ENCODE peak calls at places on chromosomes 3 and 15, in ten cellular contexts. One of them, this sample, is unnamed.
A peak's percentile ranks its signal among the peaks of the same experiment; 100 is the strongest.

GRCh38 chr15:82081904-82082810 is 36.3 kb upstream of the MEX3B start:
- DNase-seq in endothelial cell: peak; percentile 28
- DNase-seq in CD8-positive, alpha-beta T cell: no peak
- DNase-seq in Peyer's patch: no peak
- DNase-seq in cardiac fibroblast: peak; percentile 74
- DNase-seq in endothelial cell of umbilical vein: no peak
- DNase-seq in HFFc6: peak; percentile 91
- DNase-seq in NB4: peak; percentile 41
- DNase-seq in astrocyte: peak; percentile 97
- DNase-seq in cardiac muscle cell: peak; percentile 86
- DNase-seq in this sample: peak; percentile 95

GRCh38 chr3:128360243-128360642 is 106.4 kb downstream of the DNAJB8 start:
- DNase-seq in endothelial cell: no peak
- DNase-seq in CD8-positive, alpha-beta T cell: no peak
- DNase-seq in Peyer's patch: no peak
- DNase-seq in cardiac fibroblast: peak; percentile 10
- DNase-seq in endothelial cell of umbilical vein: peak; percentile 28
- DNase-seq in HFFc6: no peak
- DNase-seq in NB4: no peak
- DNase-seq in astrocyte: no peak
- DNase-seq in cardiac muscle cell: no peak
- DNase-seq in this sample: no peak

GRCh38 chr15:50235794-50236193 is 29.7 kb downstream of the HDC start:
- DNase-seq in endothelial cell: no peak
- DNase-seq in CD8-positive, alpha-beta T cell: no peak
- DNase-seq in Peyer's patch: no peak
- DNase-seq in cardiac fibroblast: peak; percentile 43
- DNase-seq in endothelial cell of umbilical vein: no peak
- DNase-seq in HFFc6: peak; percentile 32
- DNase-seq in NB4: no peak
- DNase-seq in astrocyte: no peak
- DNase-seq in cardiac muscle cell: peak; percentile 54
- DNase-seq in this sample: no peak

GRCh38 chr3:156307704-156308103 is 187.3 kb downstream of the KCNAB1 start:
- DNase-seq in endothelial cell: no peak
- DNase-seq in CD8-positive, alpha-beta T cell: no peak
- DNase-seq in Peyer's patch: no peak
- DNase-seq in cardiac fibroblast: peak; percentile 89
- DNase-seq in endothelial cell of umbilical vein: peak; percentile 89
- DNase-seq in HFFc6: peak; percentile 28
- DNase-seq in NB4: no peak
- DNase-seq in astrocyte: peak; percentile 84
- DNase-seq in cardiac muscle cell: peak; percentile 88
- DNase-seq in this sample: peak; percentile 68

GRCh38 chr3:5192568-5193319 is 5.2 kb downstream of the EDEM1 start:
- DNase-seq in endothelial cell: no peak
- DNase-seq in CD8-positive, alpha-beta T cell: no peak
- DNase-seq in Peyer's patch: no peak
- DNase-seq in cardiac fibroblast: no peak
- DNase-seq in endothelial cell of umbilical vein: no peak
- DNase-seq in HFFc6: no peak
- DNase-seq in NB4: peak; percentile 42
- DNase-seq in astrocyte: no peak
- DNase-seq in cardiac muscle cell: no peak
- DNase-seq in this sample: no peak

GRCh38 chr3:34070831-34071230 is 272.4 kb downstream of the PDCD6IP start:
- DNase-seq in endothelial cell: no peak
- DNase-seq in CD8-positive, alpha-beta T cell: no peak
- DNase-seq in Peyer's patch: no peak
- DNase-seq in cardiac fibroblast: no peak
- DNase-seq in endothelial cell of umbilical vein: no peak
- DNase-seq in HFFc6: no peak
- DNase-seq in NB4: no peak
- DNase-seq in astrocyte: no peak
- DNase-seq in cardiac muscle cell: no peak
- DNase-seq in this sample: no peak

GRCh38 chr3:45566951-45567411 is 27.6 kb upstream of the LIMD1 start:
- DNase-seq in endothelial cell: no peak
- DNase-seq in CD8-positive, alpha-beta T cell: no peak
- DNase-seq in Peyer's patch: peak; percentile 38
- DNase-seq in cardiac fibroblast: no peak
- DNase-seq in endothelial cell of umbilical vein: no peak
- DNase-seq in HFFc6: no peak
- DNase-seq in NB4: no peak
- DNase-seq in astrocyte: no peak
- DNase-seq in cardiac muscle cell: no peak
- DNase-seq in this sample: no peak

GRCh38 chr3:86995537-86995936 is 4.6 kb upstream of the VGLL3 start:
- DNase-seq in endothelial cell: no peak
- DNase-seq in CD8-positive, alpha-beta T cell: no peak
- DNase-seq in Peyer's patch: no peak
- DNase-seq in cardiac fibroblast: peak; percentile 95
- DNase-seq in endothelial cell of umbilical vein: no peak
- DNase-seq in HFFc6: peak; percentile 83
- DNase-seq in NB4: no peak
- DNase-seq in astrocyte: peak; percentile 92
- DNase-seq in cardiac muscle cell: peak; percentile 91
- DNase-seq in this sample: peak; percentile 94

GRCh38 chr3:66407281-66408218 is 93.3 kb downstream of the LRIG1 start:
- DNase-seq in endothelial cell: peak; percentile 83
- DNase-seq in CD8-positive, alpha-beta T cell: peak; percentile 69
- DNase-seq in Peyer's patch: peak; percentile 86
- DNase-seq in cardiac fibroblast: peak; percentile 63
- DNase-seq in endothelial cell of umbilical vein: peak; percentile 72
- DNase-seq in HFFc6: peak; percentile 15
- DNase-seq in NB4: peak; percentile 46
- DNase-seq in astrocyte: no peak
- DNase-seq in cardiac muscle cell: peak; percentile 63
- DNase-seq in this sample: peak; percentile 40

GRCh38 chr3:100041328-100041749 is 73.0 kb downstream of the FILIP1L start:
- DNase-seq in endothelial cell: no peak
- DNase-seq in CD8-positive, alpha-beta T cell: no peak
- DNase-seq in Peyer's patch: no peak
- DNase-seq in cardiac fibroblast: peak; percentile 97
- DNase-seq in endothelial cell of umbilical vein: peak; percentile 99
- DNase-seq in HFFc6: peak; percentile 86
- DNase-seq in NB4: no peak
- DNase-seq in astrocyte: peak; percentile 90
- DNase-seq in cardiac muscle cell: peak; percentile 94
- DNase-seq in this sample: peak; percentile 90

GRCh38 chr3:169604568-169604967 is 58.9 kb downstream of the MECOM start:
- DNase-seq in endothelial cell: no peak
- DNase-seq in CD8-positive, alpha-beta T cell: no peak
- DNase-seq in Peyer's patch: no peak
- DNase-seq in cardiac fibroblast: peak; percentile 34
- DNase-seq in endothelial cell of umbilical vein: no peak
- DNase-seq in HFFc6: no peak
- DNase-seq in NB4: peak; percentile 5
- DNase-seq in astrocyte: no peak
- DNase-seq in cardiac muscle cell: peak; percentile 37
- DNase-seq in this sample: peak; percentile 4

GRCh38 chr15:73870700-73871408 is 2.5 kb upstream of the TBC1D21 start:
- DNase-seq in endothelial cell: no peak
- DNase-seq in CD8-positive, alpha-beta T cell: no peak
- DNase-seq in Peyer's patch: peak; percentile 71
- DNase-seq in cardiac fibroblast: peak; percentile 44
- DNase-seq in endothelial cell of umbilical vein: peak; percentile 68
- DNase-seq in HFFc6: no peak
- DNase-seq in NB4: no peak
- DNase-seq in astrocyte: peak; percentile 68
- DNase-seq in cardiac muscle cell: peak; percentile 89
- DNase-seq in this sample: no peak

DNA sequence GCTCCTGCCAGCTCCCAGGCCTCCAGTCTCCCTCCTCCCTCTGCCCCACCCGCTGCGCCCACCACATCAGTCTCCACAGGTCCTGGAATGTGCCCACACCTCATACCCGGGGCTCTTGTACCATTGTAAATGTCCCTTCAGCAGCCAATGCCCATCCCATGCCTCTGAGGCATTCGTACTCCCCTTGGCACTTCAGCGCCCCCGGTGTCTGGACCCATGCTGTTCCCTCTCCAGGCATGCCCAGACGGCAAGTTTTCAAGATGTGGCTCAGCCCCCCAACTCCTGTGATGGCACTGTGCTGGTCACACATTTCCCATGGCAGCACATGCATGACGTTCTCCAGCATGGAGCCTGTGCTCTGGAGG is 13.3 kb downstream of the PLXND1 start:
- DNase-seq in endothelial cell: no peak
- DNase-seq in CD8-positive, alpha-beta T cell: no peak
- DNase-seq in Peyer's patch: no peak
- DNase-seq in cardiac fibroblast: no peak
- DNase-seq in endothelial cell of umbilical vein: no peak
- DNase-seq in HFFc6: no peak
- DNase-seq in NB4: no peak
- DNase-seq in astrocyte: no peak
- DNase-seq in cardiac muscle cell: no peak
- DNase-seq in this sample: no peak
- TF ChIP-seq CTCF in endothelial cell: no peak
- TF ChIP-seq CTCF in CD8-positive, alpha-beta T cell: no peak
- TF ChIP-seq CTCF in Peyer's patch: no peak
- TF ChIP-seq CTCF in cardiac fibroblast: peak; percentile 2
- TF ChIP-seq CTCF in endothelial cell of umbilical vein: peak; percentile 26
- TF ChIP-seq CTCF in HFFc6: no peak
- TF ChIP-seq CTCF in NB4: peak; percentile 22
- TF ChIP-seq CTCF in astrocyte: no peak
- TF ChIP-seq CTCF in cardiac muscle cell: no peak
- TF ChIP-seq CTCF in this sample: peak; percentile 23

DNA sequence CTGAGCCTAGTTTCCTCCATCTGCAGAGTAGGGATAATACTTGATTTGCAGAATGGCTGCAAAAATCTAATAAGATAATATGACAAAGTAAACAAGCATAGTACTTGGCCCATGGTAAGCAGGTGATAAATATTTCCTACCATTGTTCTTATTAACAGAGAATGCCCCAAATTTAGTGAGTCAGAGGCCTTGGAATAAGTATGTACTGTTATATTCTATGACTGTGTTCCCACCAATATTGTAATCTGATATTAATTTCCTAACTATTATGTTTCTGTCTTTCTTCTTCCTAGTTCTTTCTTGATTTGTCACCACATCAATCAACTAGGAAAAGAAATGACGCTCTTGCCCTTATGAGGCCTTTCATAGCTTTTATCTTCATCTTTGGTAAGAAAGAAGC is 178.4 kb upstream of the SLC2A2 start:
- DNase-seq in endothelial cell: no peak
- DNase-seq in CD8-positive, alpha-beta T cell: no peak
- DNase-seq in Peyer's patch: no peak
- DNase-seq in cardiac fibroblast: peak; percentile 68
- DNase-seq in endothelial cell of umbilical vein: peak; percentile 95
- DNase-seq in HFFc6: no peak
- DNase-seq in NB4: no peak
- DNase-seq in astrocyte: no peak
- DNase-seq in cardiac muscle cell: no peak
- DNase-seq in this sample: no peak
- TF ChIP-seq CTCF in endothelial cell: no peak
- TF ChIP-seq CTCF in CD8-positive, alpha-beta T cell: no peak
- TF ChIP-seq CTCF in Peyer's patch: no peak
- TF ChIP-seq CTCF in cardiac fibroblast: no peak
- TF ChIP-seq CTCF in endothelial cell of umbilical vein: no peak
- TF ChIP-seq CTCF in HFFc6: no peak
- TF ChIP-seq CTCF in NB4: no peak
- TF ChIP-seq CTCF in astrocyte: no peak
- TF ChIP-seq CTCF in cardiac muscle cell: no peak
- TF ChIP-seq CTCF in this sample: no peak

DNA sequence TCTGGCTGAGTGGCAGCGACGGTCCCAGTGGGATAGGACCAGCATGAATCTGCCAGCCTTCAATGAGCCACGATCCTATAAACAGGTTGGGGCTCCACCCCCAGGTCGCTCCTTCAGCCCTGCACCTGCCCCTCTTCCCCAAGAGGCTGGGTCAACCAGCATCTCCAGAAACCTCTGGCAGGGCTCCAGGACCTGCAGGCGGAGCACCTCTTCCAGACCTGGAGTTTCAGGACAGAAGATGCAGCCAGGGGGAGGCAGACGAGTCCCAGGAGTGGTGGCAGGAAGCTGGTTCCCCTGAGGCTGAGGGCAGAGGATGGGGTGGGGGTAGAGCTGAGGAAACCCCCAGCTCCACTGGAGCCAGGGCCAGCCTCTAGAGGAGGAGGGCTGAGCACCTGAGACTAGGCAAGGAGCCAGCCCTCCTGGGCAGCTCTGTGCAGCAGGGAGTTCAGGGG is at the start of gene PLA2G4D:
- DNase-seq in endothelial cell: no peak
- DNase-seq in CD8-positive, alpha-beta T cell: no peak
- DNase-seq in Peyer's patch: no peak
- DNase-seq in cardiac fibroblast: no peak
- DNase-seq in endothelial cell of umbilical vein: no peak
- DNase-seq in HFFc6: no peak
- DNase-seq in NB4: no peak
- DNase-seq in astrocyte: no peak
- DNase-seq in cardiac muscle cell: no peak
- DNase-seq in this sample: no peak
- TF ChIP-seq CTCF in endothelial cell: no peak
- TF ChIP-seq CTCF in CD8-positive, alpha-beta T cell: no peak
- TF ChIP-seq CTCF in Peyer's patch: no peak
- TF ChIP-seq CTCF in cardiac fibroblast: no peak
- TF ChIP-seq CTCF in endothelial cell of umbilical vein: no peak
- TF ChIP-seq CTCF in HFFc6: no peak
- TF ChIP-seq CTCF in NB4: no peak
- TF ChIP-seq CTCF in astrocyte: no peak
- TF ChIP-seq CTCF in cardiac muscle cell: no peak
- TF ChIP-seq CTCF in this sample: no peak

GRCh38 chr15:39936681-39937080 is 2.8 kb downstream of the EIF2AK4 start:
- DNase-seq in endothelial cell: no peak
- DNase-seq in CD8-positive, alpha-beta T cell: no peak
- DNase-seq in Peyer's patch: no peak
- DNase-seq in cardiac fibroblast: no peak
- DNase-seq in endothelial cell of umbilical vein: no peak
- DNase-seq in HFFc6: no peak
- DNase-seq in NB4: no peak
- DNase-seq in astrocyte: no peak
- DNase-seq in cardiac muscle cell: no peak
- DNase-seq in this sample: no peak

GRCh38 chr15:39934415-39935044 is 615 bp downstream of the EIF2AK4 start:
- DNase-seq in endothelial cell: peak; percentile 5
- DNase-seq in CD8-positive, alpha-beta T cell: no peak
- DNase-seq in Peyer's patch: no peak
- DNase-seq in cardiac fibroblast: peak; percentile 44
- DNase-seq in endothelial cell of umbilical vein: peak; percentile 47
- DNase-seq in HFFc6: no peak
- DNase-seq in NB4: peak; percentile 39
- DNase-seq in astrocyte: peak; percentile 23
- DNase-seq in cardiac muscle cell: no peak
- DNase-seq in this sample: peak; percentile 34

GRCh38 chr15:39935241-39935640 is 1.3 kb downstream of the EIF2AK4 start:
- DNase-seq in endothelial cell: no peak
- DNase-seq in CD8-positive, alpha-beta T cell: no peak
- DNase-seq in Peyer's patch: no peak
- DNase-seq in cardiac fibroblast: no peak
- DNase-seq in endothelial cell of umbilical vein: no peak
- DNase-seq in HFFc6: no peak
- DNase-seq in NB4: no peak
- DNase-seq in astrocyte: no peak
- DNase-seq in cardiac muscle cell: no peak
- DNase-seq in this sample: no peak

GRCh38 chr15:39936187-39936586 is 2.3 kb downstream of the EIF2AK4 start:
- DNase-seq in endothelial cell: no peak
- DNase-seq in CD8-positive, alpha-beta T cell: no peak
- DNase-seq in Peyer's patch: no peak
- DNase-seq in cardiac fibroblast: peak; percentile 69
- DNase-seq in endothelial cell of umbilical vein: peak; percentile 23
- DNase-seq in HFFc6: peak; percentile 61
- DNase-seq in NB4: no peak
- DNase-seq in astrocyte: peak; percentile 88
- DNase-seq in cardiac muscle cell: no peak
- DNase-seq in this sample: peak; percentile 55

GRCh38 chr15:39931615-39932014 is 2.3 kb upstream of the EIF2AK4 start:
- DNase-seq in endothelial cell: no peak
- DNase-seq in CD8-positive, alpha-beta T cell: no peak
- DNase-seq in Peyer's patch: no peak
- DNase-seq in cardiac fibroblast: peak; percentile 31
- DNase-seq in endothelial cell of umbilical vein: no peak
- DNase-seq in HFFc6: no peak
- DNase-seq in NB4: no peak
- DNase-seq in astrocyte: no peak
- DNase-seq in cardiac muscle cell: peak; percentile 46
- DNase-seq in this sample: no peak
- TF ChIP-seq CTCF in endothelial cell: no peak
- TF ChIP-seq CTCF in CD8-positive, alpha-beta T cell: no peak
- TF ChIP-seq CTCF in Peyer's patch: no peak
- TF ChIP-seq CTCF in cardiac fibroblast: no peak
- TF ChIP-seq CTCF in endothelial cell of umbilical vein: no peak
- TF ChIP-seq CTCF in HFFc6: no peak
- TF ChIP-seq CTCF in NB4: no peak
- TF ChIP-seq CTCF in astrocyte: peak; percentile 36
- TF ChIP-seq CTCF in cardiac muscle cell: peak; percentile 29
- TF ChIP-seq CTCF in this sample: peak; percentile 22

This sample was measured in AG10803.